ENCODE peak calls at places on chromosomes 4 and X, in six cellular contexts. N is prostate gland, H is AG09309, P is NB4, L is choroid plexus epithelial cell, F is HCT116. O is an unnamed sample.
A peak's percentile ranks its signal among the peaks of the same experiment; 100 is the strongest.

GRCh38 chr4:14943749-14944148 is 58.5 kb upstream of the CPEB2 start:
- DNase-seq in N (no peak), F (no peak), P (no peak), L (no peak), H (no peak), O (no peak)

GRCh38 chrX:106484233-106484632 is 127.5 kb upstream of the RADX start:
- DNase-seq in F (no peak), L (no peak), H (no peak), P (no peak), N (no peak), O (no peak)

GRCh38 chrX:136691028-136691809 is 43.3 kb downstream of the CD40LG start:
- DNase-seq in F (no peak), H (no peak), P (no peak), L (peak; percentile 33), N (no peak), O (no peak)

GRCh38 chrX:9362529-9362928 is 102.3 kb upstream of the TBL1X start:
- DNase-seq in P (no peak), L (no peak), F (no peak), N (no peak), H (no peak), O (no peak)

GRCh38 chr4:42151568-42152506 is 618 bp downstream of the BEND4 start:
- DNase-seq in L (no peak), P (no peak), F (no peak), N (peak; percentile 23), H (no peak), O (no peak)

GRCh38 chr4:123921339-123921738 is 524.7 kb downstream of the SPRY1 start:
- DNase-seq in H (no peak), F (no peak), P (no peak), L (no peak), N (no peak), O (no peak)

GRCh38 chrX:102934624-102935023 is 2.4 kb upstream of the RAB40AL start:
- DNase-seq in F (no peak), L (peak; percentile 40), H (no peak), P (peak; percentile 58), N (no peak), O (no peak)

GRCh38 chr4:40458683-40459082 is 123.5 kb downstream of the CHRNA9 start:
- DNase-seq in H (no peak), F (no peak), N (no peak), P (no peak), L (no peak), O (no peak)

GRCh38 chr4:62622084-62622483 is 1422.0 kb downstream of the ADGRL3 start:
- DNase-seq in H (no peak), L (no peak), F (no peak), N (no peak), P (peak; percentile 18), O (no peak)

GRCh38 chr4:15182600-15183222 is 180.4 kb downstream of the CPEB2 start:
- DNase-seq in F (no peak), N (no peak), H (no peak), L (peak; percentile 84), P (no peak), O (no peak)

GRCh38 chr4:1767770-1768366 is 25.2 kb upstream of the FGFR3 start:
- DNase-seq in F (no peak), N (no peak), L (peak; percentile 37), H (no peak), P (peak; percentile 59), O (no peak)

GRCh38 chrX:47936224-47936939 is 67.4 kb downstream of the ZNF182 start:
- DNase-seq in L (no peak), P (no peak), H (no peak), F (no peak), N (no peak), O (no peak)

GRCh38 chr4:74362347-74362746 is 2.6 kb upstream of the EREG start:
- DNase-seq in F (no peak), L (no peak), P (no peak), N (no peak), H (no peak), O (no peak)

GRCh38 chr4:19776021-19776459 is 475.7 kb upstream of the SLIT2 start:
- DNase-seq in F (peak; percentile 84), L (peak; percentile 87), N (no peak), H (peak; percentile 34), P (no peak), O (no peak)

GRCh38 chr4:174061026-174061425 is 222.4 kb downstream of the FBXO8 start:
- DNase-seq in H (no peak), F (no peak), L (no peak), N (no peak), P (no peak), O (no peak)

GRCh38 chr4:3355266-3355748 is 62.5 kb downstream of the RGS12 start:
- DNase-seq in P (no peak), L (no peak), H (no peak), N (no peak), F (no peak), O (no peak)

GRCh38 chrX:124406294-124407013 is 60.1 kb downstream of the SH2D1A start:
- DNase-seq in H (peak; percentile 14), L (peak; percentile 67), P (peak; percentile 71), N (peak; percentile 9), F (peak; percentile 31), O (peak; percentile 25)

GRCh38 chrX:151397741-151398070 is 700 bp downstream of the VMA21 start:
- DNase-seq in N (no peak), H (no peak), P (no peak), L (peak; percentile 22), F (no peak), O (no peak)

GRCh38 chr4:67371563-67371962 is 173.7 kb downstream of the CENPC start:
- DNase-seq in L (no peak), P (no peak), F (no peak), H (no peak), N (no peak), O (no peak)

GRCh38 chrX:150226223-150226965 is 136.7 kb upstream of the MAMLD1 start:
- DNase-seq in F (no peak), N (no peak), L (no peak), H (no peak), P (no peak), O (no peak)

GRCh38 chr4:65917486-65917885 is 247.2 kb upstream of the EPHA5 start:
- DNase-seq in H (peak; percentile 7), F (no peak), N (no peak), L (peak; percentile 54), P (no peak), O (no peak)

GRCh38 chr4:92299152-92299551 is 4.6 kb upstream of the GRID2 start:
- DNase-seq in L (peak; percentile 42), N (no peak), F (no peak), P (no peak), H (no peak), O (no peak)

GRCh38 chrX:28498658-28499057 is 88.6 kb upstream of the IL1RAPL1 start:
- DNase-seq in N (no peak), H (no peak), F (peak; percentile 85), L (peak; percentile 3), P (no peak), O (no peak)

DNA sequence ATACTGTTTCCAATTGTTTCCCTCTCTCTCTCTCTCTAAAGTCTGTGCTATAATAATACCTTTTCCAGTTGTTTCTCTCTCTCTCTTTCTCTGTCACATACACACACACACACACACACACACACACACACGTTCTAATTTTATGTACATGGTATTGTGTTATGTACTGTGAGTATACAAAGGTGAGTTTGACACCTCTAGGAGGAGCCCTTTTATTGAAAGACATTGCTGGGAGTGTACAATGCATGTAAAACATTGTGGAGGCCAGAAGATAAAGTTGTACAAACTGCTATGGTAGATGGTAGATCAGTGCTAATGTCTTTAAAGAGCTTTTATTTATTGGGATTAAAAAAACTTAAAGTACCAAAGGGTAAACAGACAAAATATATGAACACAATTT is 53.6 kb downstream of the BLTP1 start:
- DNase-seq in P (peak; percentile 1), N (no peak), L (no peak), F (no peak), H (no peak), O (no peak)
- TF ChIP-seq CTCF in P (no peak), N (no peak), L (no peak), F (peak; percentile 25), H (no peak), O (no peak)

GRCh38 chrX:81237516-81237915 is 35.6 kb downstream of the SH3BGRL start:
- DNase-seq in L (no peak), H (no peak), F (no peak), P (no peak), N (no peak), O (no peak)

GRCh38 chrX:81240701-81241100 is 38.8 kb downstream of the SH3BGRL start:
- DNase-seq in H (no peak), F (no peak), P (no peak), L (no peak), N (no peak), O (no peak)

GRCh38 chrX:81232218-81232617 is 30.3 kb downstream of the SH3BGRL start:
- DNase-seq in F (no peak), P (no peak), N (no peak), H (no peak), L (no peak), O (no peak)

GRCh38 chrX:81241753-81242152 is 39.9 kb downstream of the SH3BGRL start:
- DNase-seq in F (no peak), P (no peak), H (no peak), N (no peak), L (no peak), O (no peak)

GRCh38 chrX:81238166-81238565 is 36.3 kb downstream of the SH3BGRL start:
- DNase-seq in L (no peak), F (no peak), H (no peak), N (no peak), P (no peak), O (no peak)
- H3K4me3 ChIP-seq in L (no peak overlapping the region), F (no peak overlapping the region), H (no peak overlapping the region), N (no peak overlapping the region), P (no peak overlapping the region), O (no peak overlapping the region)

GRCh38 chr4:71783972-71784371 is at the start of gene GC:
- DNase-seq in H (no peak), F (no peak), P (no peak), N (no peak), L (no peak), O (no peak)
- TF ChIP-seq CTCF in H (no peak), F (no peak), P (no peak), N (no peak), L (no peak), O (no peak)

DNA sequence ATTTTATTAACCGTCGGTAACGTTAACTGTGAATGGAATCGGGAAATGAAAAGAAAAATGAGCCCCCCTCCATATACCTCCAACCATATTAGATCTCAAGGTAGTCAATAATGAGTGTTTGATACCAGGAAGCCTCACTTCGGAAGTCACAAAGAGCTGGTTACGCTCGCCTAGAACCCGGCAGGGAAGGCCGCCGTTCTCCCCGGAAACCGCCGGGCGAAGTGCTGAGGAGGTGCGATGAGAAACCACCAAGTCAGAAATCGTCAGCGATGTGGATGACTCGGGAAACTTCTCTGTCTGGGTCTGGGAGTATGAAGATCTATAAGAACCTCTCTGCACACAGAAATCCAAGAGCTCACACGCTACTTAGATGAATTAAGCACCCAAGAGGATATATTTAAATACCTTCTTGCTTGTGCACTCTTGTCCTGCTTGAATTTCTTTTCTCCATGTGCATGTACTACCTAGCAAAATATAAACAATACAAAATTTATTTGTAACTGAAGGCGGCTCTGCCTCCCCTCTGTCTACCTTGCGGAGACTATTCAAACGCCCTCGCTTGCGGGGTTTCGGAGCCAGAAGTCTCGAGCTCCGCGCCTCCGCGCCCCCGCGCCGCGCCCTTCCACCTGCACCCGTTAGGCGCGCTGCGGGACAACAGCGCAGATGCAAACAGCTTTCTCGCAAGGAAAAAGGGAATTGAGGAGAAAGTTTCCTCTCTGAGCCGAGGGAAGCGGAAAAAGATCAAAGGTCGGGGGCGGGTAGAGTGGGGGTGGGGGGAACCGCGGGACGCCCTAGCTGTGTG is 17.8 kb downstream of the NKX6-1 start:
- DNase-seq in H (no peak), L (no peak), P (no peak), F (no peak), N (no peak), O (no peak)
- H3K4me3 ChIP-seq in H (no peak overlapping the region), L (no peak overlapping the region), P (no peak overlapping the region), F (no peak overlapping the region), N (no peak overlapping the region), O (no peak overlapping the region)

O was measured in HFF-Myc.